ENCODE peak calls at places on chromosome 22, in eight cellular contexts. One of them, this sample, is unnamed.

GRCh38 chr22:49678137-49678841 is 149.4 kb downstream of the BRD1 start:
- DNase-seq in hepatocyte: no peak
- DNase-seq in mammary epithelial cell: no peak
- DNase-seq in transverse colon: no peak
- DNase-seq in kidney: peak
- DNase-seq in fibroblast of pulmonary artery: no peak
- DNase-seq in cardiac fibroblast: no peak
- DNase-seq in HL-60: no peak
- DNase-seq in this sample: no peak

GRCh38 chr22:31586137-31586920 is 75.7 kb downstream of the PISD start:
- DNase-seq in hepatocyte: peak
- DNase-seq in mammary epithelial cell: no peak
- DNase-seq in transverse colon: no peak
- DNase-seq in kidney: no peak
- DNase-seq in fibroblast of pulmonary artery: peak
- DNase-seq in cardiac fibroblast: peak
- DNase-seq in HL-60: peak
- DNase-seq in this sample: peak

GRCh38 chr22:25774575-25775026 is 32.6 kb downstream of the MYO18B start:
- DNase-seq in hepatocyte: no peak
- DNase-seq in mammary epithelial cell: no peak
- DNase-seq in transverse colon: no peak
- DNase-seq in kidney: no peak
- DNase-seq in fibroblast of pulmonary artery: no peak
- DNase-seq in cardiac fibroblast: no peak
- DNase-seq in HL-60: no peak
- DNase-seq in this sample: no peak

GRCh38 chr22:50276143-50276542 is 6.0 kb upstream of the MAPK11 start:
- DNase-seq in hepatocyte: peak
- DNase-seq in mammary epithelial cell: no peak
- DNase-seq in transverse colon: peak
- DNase-seq in kidney: peak
- DNase-seq in fibroblast of pulmonary artery: peak
- DNase-seq in cardiac fibroblast: peak
- DNase-seq in HL-60: peak
- DNase-seq in this sample: peak

GRCh38 chr22:18021431-18021830 is 2.9 kb downstream of the MICAL3 start:
- DNase-seq in hepatocyte: no peak
- DNase-seq in mammary epithelial cell: peak
- DNase-seq in transverse colon: no peak
- DNase-seq in kidney: no peak
- DNase-seq in fibroblast of pulmonary artery: no peak
- DNase-seq in cardiac fibroblast: no peak
- DNase-seq in HL-60: no peak
- DNase-seq in this sample: no peak

GRCh38 chr22:30290318-30290678 is 993 bp upstream of the CASTOR1 start:
- DNase-seq in hepatocyte: no peak
- DNase-seq in mammary epithelial cell: no peak
- DNase-seq in transverse colon: no peak
- DNase-seq in kidney: no peak
- DNase-seq in fibroblast of pulmonary artery: no peak
- DNase-seq in cardiac fibroblast: no peak
- DNase-seq in HL-60: no peak
- DNase-seq in this sample: no peak

GRCh38 chr22:25482868-25483639 is 81.4 kb upstream of the GRK3 start:
- DNase-seq in hepatocyte: no peak
- DNase-seq in mammary epithelial cell: peak
- DNase-seq in transverse colon: no peak
- DNase-seq in kidney: no peak
- DNase-seq in fibroblast of pulmonary artery: no peak
- DNase-seq in cardiac fibroblast: no peak
- DNase-seq in HL-60: no peak
- DNase-seq in this sample: no peak

GRCh38 chr22:22737590-22737989 is 93.2 kb downstream of the GGTLC2 start:
- DNase-seq in hepatocyte: no peak
- DNase-seq in mammary epithelial cell: no peak
- DNase-seq in transverse colon: no peak
- DNase-seq in kidney: no peak
- DNase-seq in fibroblast of pulmonary artery: no peak
- DNase-seq in cardiac fibroblast: no peak
- DNase-seq in HL-60: no peak
- DNase-seq in this sample: no peak

GRCh38 chr22:45833613-45834012 is 143.3 kb downstream of the WNT7B start:
- DNase-seq in hepatocyte: no peak
- DNase-seq in mammary epithelial cell: no peak
- DNase-seq in transverse colon: no peak
- DNase-seq in kidney: no peak
- DNase-seq in fibroblast of pulmonary artery: no peak
- DNase-seq in cardiac fibroblast: no peak
- DNase-seq in HL-60: no peak
- DNase-seq in this sample: no peak

GRCh38 chr22:45832180-45832579 is 144.8 kb downstream of the WNT7B start:
- DNase-seq in hepatocyte: no peak
- DNase-seq in mammary epithelial cell: no peak
- DNase-seq in transverse colon: no peak
- DNase-seq in kidney: no peak
- DNase-seq in fibroblast of pulmonary artery: no peak
- DNase-seq in cardiac fibroblast: no peak
- DNase-seq in HL-60: no peak
- DNase-seq in this sample: no peak

GRCh38 chr22:45832959-45833580 is 143.9 kb downstream of the WNT7B start:
- DNase-seq in hepatocyte: no peak
- DNase-seq in mammary epithelial cell: peak
- DNase-seq in transverse colon: no peak
- DNase-seq in kidney: no peak
- DNase-seq in fibroblast of pulmonary artery: no peak
- DNase-seq in cardiac fibroblast: no peak
- DNase-seq in HL-60: no peak
- DNase-seq in this sample: no peak

GRCh38 chr22:45830531-45831245 is 146.3 kb downstream of the WNT7B start:
- DNase-seq in hepatocyte: no peak
- DNase-seq in mammary epithelial cell: peak
- DNase-seq in transverse colon: no peak
- DNase-seq in kidney: no peak
- DNase-seq in fibroblast of pulmonary artery: peak
- DNase-seq in cardiac fibroblast: no peak
- DNase-seq in HL-60: no peak
- DNase-seq in this sample: peak

GRCh38 chr22:45831394-45831793 is 145.6 kb downstream of the WNT7B start:
- DNase-seq in hepatocyte: no peak
- DNase-seq in mammary epithelial cell: no peak
- DNase-seq in transverse colon: no peak
- DNase-seq in kidney: no peak
- DNase-seq in fibroblast of pulmonary artery: peak
- DNase-seq in cardiac fibroblast: peak
- DNase-seq in HL-60: no peak
- DNase-seq in this sample: peak
- TF ChIP-seq CTCF in hepatocyte: peak
- TF ChIP-seq CTCF in mammary epithelial cell: peak
- TF ChIP-seq CTCF in transverse colon: peak
- TF ChIP-seq CTCF in kidney: no peak
- TF ChIP-seq CTCF in fibroblast of pulmonary artery: peak
- TF ChIP-seq CTCF in cardiac fibroblast: peak
- TF ChIP-seq CTCF in HL-60: no peak
- TF ChIP-seq CTCF in this sample: peak

DNA sequence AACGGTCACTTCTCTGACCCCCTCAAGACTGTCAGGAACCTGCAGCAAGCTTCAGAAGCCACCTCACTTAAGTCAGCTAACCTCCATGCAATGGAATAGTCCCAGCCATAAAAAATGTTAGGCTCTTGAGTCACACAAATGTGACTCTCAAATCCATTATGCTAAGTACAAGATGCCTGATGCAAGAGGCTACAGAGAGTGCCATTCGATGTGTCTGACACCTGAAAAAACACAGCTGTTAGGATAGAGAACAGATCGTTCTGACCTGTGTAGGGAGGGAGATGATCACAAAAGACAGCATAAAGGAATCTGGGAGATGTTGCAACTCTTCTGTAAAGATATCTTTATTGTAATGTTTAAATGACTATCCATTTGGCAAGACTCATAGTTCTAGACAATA is 712.4 kb downstream of the TBC1D22A start:
- DNase-seq in hepatocyte: no peak
- DNase-seq in mammary epithelial cell: no peak
- DNase-seq in transverse colon: no peak
- DNase-seq in kidney: no peak
- DNase-seq in fibroblast of pulmonary artery: peak
- DNase-seq in cardiac fibroblast: no peak
- DNase-seq in HL-60: no peak
- DNase-seq in this sample: no peak
- H3K4me3 ChIP-seq in hepatocyte: no peak
- H3K4me3 ChIP-seq in mammary epithelial cell: no peak
- H3K4me3 ChIP-seq in transverse colon: no peak
- H3K4me3 ChIP-seq in kidney: no peak
- H3K4me3 ChIP-seq in fibroblast of pulmonary artery: no peak
- H3K4me3 ChIP-seq in cardiac fibroblast: no peak
- H3K4me3 ChIP-seq in HL-60: no peak
- H3K4me3 ChIP-seq in this sample: no peak

GRCh38 chr22:19553201-19553600 is 29.0 kb upstream of the CLDN5 start:
- DNase-seq in hepatocyte: no peak
- DNase-seq in mammary epithelial cell: no peak
- DNase-seq in transverse colon: no peak
- DNase-seq in kidney: no peak
- DNase-seq in fibroblast of pulmonary artery: no peak
- DNase-seq in cardiac fibroblast: no peak
- DNase-seq in HL-60: no peak
- DNase-seq in this sample: no peak

GRCh38 chr22:19559324-19559811 is 35.2 kb upstream of the CLDN5 start:
- DNase-seq in hepatocyte: no peak
- DNase-seq in mammary epithelial cell: no peak
- DNase-seq in transverse colon: no peak
- DNase-seq in kidney: no peak
- DNase-seq in fibroblast of pulmonary artery: no peak
- DNase-seq in cardiac fibroblast: no peak
- DNase-seq in HL-60: no peak
- DNase-seq in this sample: no peak

GRCh38 chr22:19556963-19557545 is 32.8 kb upstream of the CLDN5 start:
- DNase-seq in hepatocyte: no peak
- DNase-seq in mammary epithelial cell: no peak
- DNase-seq in transverse colon: no peak
- DNase-seq in kidney: no peak
- DNase-seq in fibroblast of pulmonary artery: no peak
- DNase-seq in cardiac fibroblast: no peak
- DNase-seq in HL-60: no peak
- DNase-seq in this sample: no peak

GRCh38 chr22:19555651-19556050 is 31.4 kb upstream of the CLDN5 start:
- DNase-seq in hepatocyte: no peak
- DNase-seq in mammary epithelial cell: no peak
- DNase-seq in transverse colon: no peak
- DNase-seq in kidney: no peak
- DNase-seq in fibroblast of pulmonary artery: no peak
- DNase-seq in cardiac fibroblast: no peak
- DNase-seq in HL-60: no peak
- DNase-seq in this sample: no peak

GRCh38 chr22:19554834-19555404 is 30.7 kb upstream of the CLDN5 start:
- DNase-seq in hepatocyte: no peak
- DNase-seq in mammary epithelial cell: peak
- DNase-seq in transverse colon: no peak
- DNase-seq in kidney: no peak
- DNase-seq in fibroblast of pulmonary artery: peak
- DNase-seq in cardiac fibroblast: peak
- DNase-seq in HL-60: no peak
- DNase-seq in this sample: peak
- TF ChIP-seq CTCF in hepatocyte: no peak
- TF ChIP-seq CTCF in mammary epithelial cell: peak
- TF ChIP-seq CTCF in transverse colon: no peak
- TF ChIP-seq CTCF in kidney: no peak
- TF ChIP-seq CTCF in fibroblast of pulmonary artery: peak
- TF ChIP-seq CTCF in cardiac fibroblast: peak
- TF ChIP-seq CTCF in HL-60: no peak
- TF ChIP-seq CTCF in this sample: no peak

GRCh38 chr22:36467946-36468345 is 13.5 kb downstream of the TXN2 start:
- DNase-seq in hepatocyte: peak
- DNase-seq in mammary epithelial cell: peak
- DNase-seq in transverse colon: no peak
- DNase-seq in kidney: no peak
- DNase-seq in fibroblast of pulmonary artery: peak
- DNase-seq in cardiac fibroblast: peak
- DNase-seq in HL-60: peak
- DNase-seq in this sample: peak
- H3K4me3 ChIP-seq in hepatocyte: no peak
- H3K4me3 ChIP-seq in mammary epithelial cell: no peak
- H3K4me3 ChIP-seq in transverse colon: no peak
- H3K4me3 ChIP-seq in kidney: no peak
- H3K4me3 ChIP-seq in fibroblast of pulmonary artery: peak
- H3K4me3 ChIP-seq in cardiac fibroblast: no peak
- H3K4me3 ChIP-seq in HL-60: no peak
- H3K4me3 ChIP-seq in this sample: no peak

DNA sequence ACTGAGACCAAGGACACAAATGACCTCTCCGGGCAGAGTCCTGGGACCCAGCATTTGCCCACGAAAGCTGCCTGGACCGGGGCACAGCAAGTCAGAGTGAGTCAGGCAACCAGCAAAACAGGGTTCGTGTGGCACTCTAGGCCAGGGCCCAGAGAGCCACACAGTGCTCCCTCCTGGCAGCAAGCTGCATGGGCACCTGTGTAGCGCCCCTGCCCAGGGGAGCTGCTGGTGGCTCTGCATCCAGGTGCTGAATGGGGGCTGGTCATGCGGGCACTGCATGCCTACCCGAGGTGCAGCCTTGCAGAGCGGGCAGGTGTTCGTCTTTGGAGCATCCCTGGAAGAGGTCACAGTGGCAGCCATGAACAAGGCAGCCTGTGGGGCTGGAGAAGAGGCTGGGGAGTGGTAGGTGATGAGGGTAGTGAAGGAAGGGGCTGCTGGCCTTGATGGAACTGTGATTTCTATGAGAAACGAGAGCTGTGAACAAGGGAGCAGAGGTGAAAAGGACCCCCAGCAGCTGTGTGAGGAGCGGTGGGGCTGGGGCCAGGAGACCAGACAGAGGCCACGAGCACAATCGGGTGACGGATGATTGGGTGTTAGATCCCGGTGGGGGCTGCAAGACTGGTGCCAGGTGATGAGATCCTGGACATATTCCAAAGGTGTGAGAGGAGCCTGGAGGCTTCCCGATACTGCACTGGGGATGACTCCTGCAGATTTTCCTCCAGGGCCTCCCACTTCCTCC is 63.3 kb downstream of the DGCR2 start:
- DNase-seq in hepatocyte: no peak
- DNase-seq in mammary epithelial cell: no peak
- DNase-seq in transverse colon: no peak
- DNase-seq in kidney: peak
- DNase-seq in fibroblast of pulmonary artery: no peak
- DNase-seq in cardiac fibroblast: no peak
- DNase-seq in HL-60: no peak
- DNase-seq in this sample: no peak
- TF ChIP-seq CTCF in hepatocyte: no peak
- TF ChIP-seq CTCF in mammary epithelial cell: peak
- TF ChIP-seq CTCF in transverse colon: no peak
- TF ChIP-seq CTCF in kidney: no peak
- TF ChIP-seq CTCF in fibroblast of pulmonary artery: no peak
- TF ChIP-seq CTCF in cardiac fibroblast: no peak
- TF ChIP-seq CTCF in HL-60: no peak
- TF ChIP-seq CTCF in this sample: no peak